ENCODE peak calls at places on chromosomes 13 and 19, in eight cellular contexts. X is OCI-LY7, O is esophagus squamous epithelium, H is A549, K is stomach, L is left ventricle myocardium inferior, A is adrenal gland, S is SJSA1. F is an unnamed sample.

GRCh38 chr19:45766919-45767346 is 2.1 kb downstream of the SIX5 start:
- DNase-seq in X (no peak), O (no peak), H (no peak), K (no peak), L (no peak), A (peak; percentile 74), S (no peak), F (no peak)

GRCh38 chr19:1261512-1261862 is 7.6 kb upstream of the CIRBP start:
- DNase-seq in X (peak; percentile 74), O (no peak), H (no peak), K (no peak), L (no peak), A (no peak), S (no peak), F (no peak)

GRCh38 chr19:46717034-46717715 is at the start of gene PRKD2:
- DNase-seq in X (peak; percentile 85), O (no peak), H (peak; percentile 90), K (peak; percentile 93), L (peak; percentile 95), A (peak; percentile 94), S (peak; percentile 87), F (peak; percentile 43)

GRCh38 chr13:48155850-48156249 is 60.9 kb upstream of the MED4 start:
- DNase-seq in X (no peak), O (no peak), H (peak; percentile 28), K (no peak), L (no peak), A (no peak), S (no peak), F (no peak)

GRCh38 chr19:28330831-28331230 is 882.1 kb downstream of the UQCRFS1 start:
- DNase-seq in X (no peak), O (no peak), H (no peak), K (no peak), L (no peak), A (no peak), S (no peak), F (no peak)

GRCh38 chr13:78881746-78882145 is 222.8 kb upstream of the OBI1 start:
- DNase-seq in X (no peak), O (no peak), H (no peak), K (no peak), L (no peak), A (no peak), S (no peak), F (no peak)

GRCh38 chr13:86960876-86961275 is 710.3 kb upstream of the SLITRK5 start:
- DNase-seq in X (no peak), O (no peak), H (no peak), K (no peak), L (no peak), A (no peak), S (no peak), F (no peak)

GRCh38 chr19:54029930-54030490 is 33.7 kb downstream of the VSTM1 start:
- DNase-seq in X (peak; percentile 59), O (no peak), H (peak; percentile 70), K (peak; percentile 66), L (peak; percentile 31), A (peak; percentile 78), S (peak; percentile 70), F (no peak)

GRCh38 chr19:48660854-48661731 is 11.7 kb downstream of the NTN5 start:
- DNase-seq in X (peak; percentile 99), O (no peak), H (peak; percentile 91), K (peak; percentile 92), L (peak; percentile 84), A (peak; percentile 95), S (peak; percentile 92), F (no peak)

GRCh38 chr13:75705395-75705794 is 69.3 kb downstream of the LMO7 start:
- DNase-seq in X (no peak), O (no peak), H (peak; percentile 50), K (no peak), L (no peak), A (no peak), S (no peak), F (no peak)

GRCh38 chr13:45055902-45056648 is 64.2 kb upstream of the GTF2F2 start:
- DNase-seq in X (no peak), O (no peak), H (no peak), K (no peak), L (no peak), A (no peak), S (no peak), F (no peak)

GRCh38 chr19:47545061-47545948 is 27.6 kb downstream of the ZNF541 start:
- DNase-seq in X (no peak), O (no peak), H (no peak), K (no peak), L (no peak), A (no peak), S (no peak), F (no peak)

GRCh38 chr19:956747-957451 is 27.2 kb upstream of the WDR18 start:
- DNase-seq in X (no peak), O (no peak), H (no peak), K (no peak), L (no peak), A (no peak), S (no peak), F (no peak)

GRCh38 chr13:42707003-42707402 is 74.4 kb upstream of the FAM216B start:
- DNase-seq in X (no peak), O (no peak), H (no peak), K (no peak), L (no peak), A (no peak), S (no peak), F (no peak)

GRCh38 chr19:57816652-57817051 is 1.9 kb upstream of the ZNF552 start:
- DNase-seq in X (no peak), O (no peak), H (no peak), K (no peak), L (no peak), A (no peak), S (no peak), F (no peak)

GRCh38 chr19:5894704-5895349 is 8.8 kb downstream of the NDUFA11 start:
- DNase-seq in X (no peak), O (no peak), H (no peak), K (no peak), L (no peak), A (peak; percentile 78), S (no peak), F (no peak)

GRCh38 chr19:29789007-29789406 is 22.8 kb upstream of the CCNE1 start:
- DNase-seq in X (no peak), O (no peak), H (no peak), K (no peak), L (no peak), A (no peak), S (no peak), F (no peak)

GRCh38 chr19:41702208-41702651 is 6.2 kb upstream of the CEACAM5 start:
- DNase-seq in X (no peak), O (no peak), H (peak; percentile 85), K (no peak), L (no peak), A (no peak), S (peak; percentile 15), F (no peak)

DNA sequence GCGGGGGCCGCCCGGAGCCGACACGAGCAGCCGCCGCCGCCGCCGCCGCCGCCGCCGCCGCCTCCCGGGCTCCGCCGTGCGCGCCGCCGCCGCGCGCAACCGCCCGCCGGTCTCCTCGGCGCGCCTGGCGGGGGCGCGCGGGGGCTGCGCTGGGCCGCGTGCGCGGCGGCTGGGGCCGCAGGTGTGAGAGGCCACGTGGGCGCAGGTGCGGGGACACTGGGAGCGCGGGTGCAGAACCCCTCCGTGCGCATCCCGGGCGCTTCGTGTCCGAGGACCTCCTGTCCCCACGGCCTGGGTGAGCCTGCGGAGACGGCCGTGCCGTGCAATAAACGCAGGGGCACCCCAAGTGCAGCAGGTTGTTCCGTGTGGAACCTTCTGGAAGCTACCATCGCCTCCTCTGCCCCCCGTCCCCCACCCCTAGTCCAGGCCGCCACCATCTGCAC is at the start of gene LINGO3:
- DNase-seq in X (no peak), O (no peak), H (no peak), K (no peak), L (no peak), A (no peak), S (no peak), F (no peak)
- H3K4me3 ChIP-seq in X (no peak within 1 kb of the TSS), O (peak within 1 kb of the TSS; percentile 50), H (peak within 1 kb of the TSS; percentile 30), K (peak within 1 kb of the TSS; percentile 19), L (peak within 1 kb of the TSS; percentile 15), A (no peak within 1 kb of the TSS), S (no peak within 1 kb of the TSS), F (peak within 1 kb of the TSS; percentile 41)

GRCh38 chr19:2500157-2500556 is 24.2 kb downstream of the GADD45B start:
- DNase-seq in X (no peak), O (no peak), H (no peak), K (no peak), L (no peak), A (no peak), S (no peak), F (no peak)
- H3K27ac ChIP-seq in X (no peak overlapping the region), O (no peak overlapping the region), H (peak overlapping the region; percentile 4), K (no peak overlapping the region), L (no peak overlapping the region), A (no peak overlapping the region), S (peak overlapping the region; percentile 67), F (no peak overlapping the region)

GRCh38 chr19:12997225-12997966 is 2.1 kb downstream of the NFIX start:
- DNase-seq in X (no peak), O (no peak), H (no peak), K (no peak), L (no peak), A (no peak), S (no peak), F (no peak)

GRCh38 chr19:12997967-12998940 is 3.0 kb downstream of the NFIX start:
- DNase-seq in X (no peak), O (no peak), H (no peak), K (no peak), L (no peak), A (no peak), S (no peak), F (no peak)

GRCh38 chr19:12994701-12995595 is at the start of gene NFIX:
- DNase-seq in X (peak; percentile 28), O (no peak), H (no peak), K (peak; percentile 78), L (peak; percentile 81), A (peak; percentile 70), S (peak; percentile 71), F (no peak)

GRCh38 chr19:12995596-12996541 is 594 bp downstream of the NFIX start:
- DNase-seq in X (no peak), O (no peak), H (no peak), K (no peak), L (no peak), A (no peak), S (peak; percentile 48), F (no peak)

DNA sequence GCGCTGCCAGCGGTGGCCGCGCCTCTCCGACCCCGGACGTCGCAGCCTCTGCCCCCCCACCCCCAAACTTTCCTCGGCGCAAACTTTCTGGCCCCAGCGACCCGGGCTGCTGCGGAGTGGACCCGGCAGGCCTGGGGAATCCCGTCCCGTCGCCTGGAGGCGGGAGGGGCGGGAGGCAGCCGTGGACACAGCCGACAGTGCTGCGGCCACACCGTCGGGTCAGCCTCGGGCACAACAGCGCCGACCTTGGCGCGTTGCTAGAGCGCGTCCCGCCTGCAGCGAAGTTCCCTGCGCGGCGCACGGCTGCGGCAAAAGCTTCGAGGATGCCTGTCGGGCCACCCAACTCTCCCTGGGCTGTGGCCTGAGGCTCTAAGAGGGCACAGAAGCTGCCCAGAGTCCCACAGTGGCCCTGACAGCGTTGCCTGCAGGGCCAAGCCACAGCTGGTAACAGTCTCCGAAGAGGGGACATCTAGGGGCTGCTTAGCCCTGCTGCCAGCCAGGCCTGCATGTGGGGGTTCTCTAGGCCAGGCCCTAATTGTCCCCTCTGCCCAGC is 1.3 kb downstream of the NFIX start:
- DNase-seq in X (no peak), O (no peak), H (no peak), K (peak; percentile 62), L (no peak), A (peak; percentile 66), S (peak; percentile 59), F (no peak)
- H3K4me3 ChIP-seq in X (no peak overlapping the region), O (peak overlapping the region; percentile 93), H (peak overlapping the region; percentile 62), K (peak overlapping the region; percentile 79), L (peak overlapping the region; percentile 85), A (peak overlapping the region; percentile 65), S (peak overlapping the region; percentile 72), F (peak overlapping the region; percentile 89)

GRCh38 chr13:99911069-99911964 is 60.2 kb downstream of the ZIC5 start:
- DNase-seq in X (no peak), O (no peak), H (no peak), K (no peak), L (no peak), A (no peak), S (peak; percentile 63), F (no peak)
- H3K27ac ChIP-seq in X (no peak overlapping the region), O (no peak overlapping the region), H (no peak overlapping the region), K (no peak overlapping the region), L (no peak overlapping the region), A (no peak overlapping the region), S (no peak overlapping the region), F (no peak overlapping the region)